ENCODE peak calls at places on chromosomes 12 and 14, in six cellular contexts. C is CD8-positive, alpha-beta memory T cell; Z is colonic mucosa; N is CD4-positive, CD25-positive, alpha-beta regulatory T cell; F is IMR-90; G is adrenal gland. S is an unnamed sample.

GRCh38 chr14:81625343-81625742 is 91.7 kb upstream of the SEL1L start:
- DNase-seq in C (no peak), Z (no peak), N (no peak), F (no peak), G (no peak), S (no peak)

GRCh38 chr14:71684323-71684722 is 247.9 kb upstream of the RGS6 start:
- DNase-seq in C (no peak), Z (no peak), N (no peak), F (no peak), G (no peak), S (no peak)

GRCh38 chr12:6380141-6381121 is 3.5 kb upstream of the LTBR start:
- DNase-seq in C (no peak), Z (no peak), N (no peak), F (peak; percentile 56), G (no peak), S (no peak)

GRCh38 chr14:100988411-100988900 is 84.9 kb upstream of the RTL1 start:
- DNase-seq in C (no peak), Z (no peak), N (no peak), F (peak; percentile 45), G (no peak), S (no peak)

GRCh38 chr12:3038931-3039510 is 38.2 kb upstream of the TSPAN9 start:
- DNase-seq in C (no peak), Z (no peak), N (no peak), F (no peak), G (no peak), S (no peak)

GRCh38 chr14:35134329-35135123 is 12.2 kb downstream of the PRORP start:
- DNase-seq in C (no peak), Z (no peak), N (no peak), F (no peak), G (no peak), S (no peak)

GRCh38 chr14:101719708-101720107 is 41.8 kb upstream of the PPP2R5C start:
- DNase-seq in C (no peak), Z (peak; percentile 17), N (no peak), F (no peak), G (no peak), S (no peak)

GRCh38 chr12:570237-570925 is 92.9 kb downstream of the NINJ2 start:
- DNase-seq in C (no peak), Z (peak; percentile 84), N (no peak), F (peak; percentile 82), G (peak; percentile 88), S (peak; percentile 88)

GRCh38 chr12:666766-667308 is 3.6 kb upstream of the NINJ2 start:
- DNase-seq in C (no peak), Z (no peak), N (peak; percentile 66), F (peak; percentile 40), G (no peak), S (no peak)

GRCh38 chr12:12661086-12661485 is 34.9 kb downstream of the GPR19 start:
- DNase-seq in C (no peak), Z (no peak), N (no peak), F (peak; percentile 76), G (peak; percentile 45), S (no peak)

GRCh38 chr14:71783101-71783500 is 149.1 kb upstream of the RGS6 start:
- DNase-seq in C (no peak), Z (no peak), N (no peak), F (no peak), G (no peak), S (no peak)

GRCh38 chr12:98754095-98754494 is 109.0 kb downstream of the APAF1 start:
- DNase-seq in C (no peak), Z (no peak), N (no peak), F (peak; percentile 77), G (no peak), S (no peak)

GRCh38 chr14:99792551-99793212 is 531 bp upstream of the EML1 start:
- DNase-seq in C (no peak), Z (no peak), N (peak; percentile 2), F (peak; percentile 20), G (peak; percentile 30), S (no peak)

GRCh38 chr14:104686624-104687517 is 2.5 kb upstream of the INF2 start:
- DNase-seq in C (no peak), Z (peak; percentile 70), N (no peak), F (no peak), G (no peak), S (peak; percentile 74)

GRCh38 chr12:92602476-92602875 is 100.3 kb upstream of the PLEKHG7 start:
- DNase-seq in C (no peak), Z (no peak), N (no peak), F (peak; percentile 96), G (no peak), S (no peak)

GRCh38 chr12:9235519-9235918 is 27.3 kb upstream of the PZP start:
- DNase-seq in C (no peak), Z (no peak), N (no peak), F (no peak), G (no peak), S (no peak)

GRCh38 chr12:6691473-6691872 is 2.3 kb upstream of the ZNF384 start:
- DNase-seq in C (no peak), Z (no peak), N (no peak), F (peak; percentile 74), G (no peak), S (no peak)

GRCh38 chr12:120713861-120714482 is 3.7 kb downstream of the UNC119B start:
- DNase-seq in C (peak; percentile 65), Z (peak; percentile 87), N (peak; percentile 79), F (peak; percentile 82), G (peak; percentile 82), S (peak; percentile 71)

GRCh38 chr12:124354400-124354799 is 59.5 kb downstream of the RFLNA start:
- DNase-seq in C (no peak), Z (no peak), N (no peak), F (no peak), G (no peak), S (no peak)

GRCh38 chr12:23950775-23951391 is 1.4 kb upstream of the SOX5 start:
- DNase-seq in C (no peak), Z (no peak), N (no peak), F (peak; percentile 17), G (no peak), S (no peak)
- H3K27ac ChIP-seq in C (no peak overlapping the region), Z (no peak overlapping the region), N (no peak overlapping the region), F (no peak overlapping the region), G (no peak overlapping the region), S (no peak overlapping the region)

DNA sequence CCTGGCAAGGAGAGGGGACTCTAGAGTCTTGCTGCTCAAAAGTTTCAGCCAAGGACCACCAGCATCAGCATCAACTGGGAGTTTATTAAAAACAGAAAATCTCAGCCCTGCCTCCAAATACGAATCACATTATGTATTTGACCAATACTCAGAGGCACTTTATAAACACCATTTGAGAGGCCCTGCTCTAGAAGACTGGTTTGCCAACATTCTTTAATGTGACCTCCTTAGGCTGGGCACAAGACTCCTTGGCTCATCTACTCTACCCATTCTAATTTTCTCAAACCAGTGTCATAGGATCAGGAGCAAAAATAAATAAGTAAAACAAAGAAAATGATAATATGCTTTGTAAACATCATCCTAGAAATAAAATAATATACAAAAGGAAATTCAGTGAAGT is 52.8 kb downstream of the ABCC9 start:
- DNase-seq in C (no peak), Z (no peak), N (no peak), F (no peak), G (no peak), S (no peak)
- H3K27ac ChIP-seq in C (no peak overlapping the region), Z (no peak overlapping the region), N (no peak overlapping the region), F (no peak overlapping the region), G (no peak overlapping the region), S (no peak overlapping the region)

GRCh38 chr12:53999596-54000104 is 311 bp upstream of the HOXC9 start:
- DNase-seq in C (no peak), Z (no peak), N (no peak), F (peak; percentile 31), G (peak; percentile 63), S (no peak)
- H3K27ac ChIP-seq in C (peak overlapping the region; percentile 65), Z (no peak overlapping the region), N (no peak overlapping the region), F (no peak overlapping the region), G (no peak overlapping the region), S (peak overlapping the region; percentile 73)

GRCh38 chr14:92500491-92500941 is 13.1 kb upstream of the RIN3 start:
- DNase-seq in C (no peak), Z (no peak), N (no peak), F (no peak), G (no peak), S (no peak)
- H3K27ac ChIP-seq in C (no peak overlapping the region), Z (no peak overlapping the region), N (no peak overlapping the region), F (no peak overlapping the region), G (no peak overlapping the region), S (no peak overlapping the region)

GRCh38 chr12:65195387-65196055 is 26.1 kb downstream of the LEMD3 start:
- DNase-seq in C (no peak), Z (no peak), N (no peak), F (no peak), G (no peak), S (no peak)
- H3K27ac ChIP-seq in C (no peak overlapping the region), Z (no peak overlapping the region), N (no peak overlapping the region), F (no peak overlapping the region), G (no peak overlapping the region), S (no peak overlapping the region)

DNA sequence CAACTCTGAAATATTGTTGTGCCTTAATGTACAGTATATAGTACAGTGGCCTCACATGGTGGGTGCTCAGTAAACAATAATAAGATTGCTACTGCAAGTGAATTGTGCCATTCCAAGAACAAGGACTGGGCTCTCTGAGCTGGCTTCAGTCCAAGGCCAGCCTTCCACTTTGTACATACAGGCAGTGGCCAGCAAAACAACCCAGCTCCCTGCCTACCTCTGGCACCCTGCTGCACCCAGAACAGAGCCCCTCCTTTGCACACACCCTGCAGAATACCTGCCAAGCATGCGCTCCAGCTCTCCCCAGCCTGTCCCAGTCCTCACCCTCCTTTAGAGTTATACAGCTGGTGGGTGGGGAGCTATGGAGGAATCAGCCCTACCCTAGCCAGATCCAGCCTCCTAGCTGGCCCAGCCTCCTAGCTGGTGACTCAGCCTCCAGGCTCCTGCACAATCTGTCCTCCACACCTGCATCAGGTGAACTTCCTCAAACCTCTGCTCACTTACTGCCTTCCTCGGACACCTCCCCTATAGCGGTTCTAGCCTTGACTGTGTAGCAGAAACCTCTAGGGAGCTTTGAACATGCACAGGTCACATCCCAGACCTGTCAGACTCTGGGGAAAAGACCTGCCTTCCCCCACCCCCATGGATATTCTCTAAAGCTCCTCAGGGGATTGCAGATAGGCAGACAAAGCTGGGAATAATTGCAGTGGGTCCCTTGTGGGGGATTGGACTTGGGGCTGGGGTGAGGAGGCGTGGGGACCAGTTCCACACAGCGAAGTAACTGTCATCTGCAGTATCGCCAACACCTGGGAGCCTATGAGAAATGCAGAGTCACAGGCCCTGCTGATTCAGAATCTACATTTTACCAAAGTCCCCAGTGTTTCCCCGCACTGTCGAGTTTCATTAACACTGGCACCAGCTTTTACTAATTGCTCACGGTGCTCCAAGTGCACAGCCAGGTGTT is 17.9 kb downstream of the ZDHHC22 start:
- DNase-seq in C (no peak), Z (peak; percentile 95), N (no peak), F (no peak), G (peak; percentile 65), S (peak; percentile 69)
- H3K27ac ChIP-seq in C (no peak overlapping the region), Z (peak overlapping the region; percentile 76), N (peak overlapping the region; percentile 48), F (no peak overlapping the region), G (no peak overlapping the region), S (peak overlapping the region; percentile 82)

GRCh38 chr12:104282109-104282508 is 21.4 kb upstream of the EID3 start:
- DNase-seq in C (no peak), Z (no peak), N (no peak), F (peak; percentile 68), G (no peak), S (no peak)

GRCh38 chr12:104279164-104279563 is 24.4 kb upstream of the EID3 start:
- DNase-seq in C (no peak), Z (no peak), N (no peak), F (no peak), G (no peak), S (no peak)

GRCh38 chr12:104280703-104281458 is 22.7 kb upstream of the EID3 start:
- DNase-seq in C (no peak), Z (no peak), N (no peak), F (peak; percentile 97), G (peak; percentile 72), S (no peak)

GRCh38 chr12:104281636-104282035 is 21.9 kb upstream of the EID3 start:
- DNase-seq in C (no peak), Z (no peak), N (no peak), F (no peak), G (no peak), S (no peak)

GRCh38 chr12:104280111-104280510 is 23.4 kb upstream of the EID3 start:
- DNase-seq in C (no peak), Z (no peak), N (no peak), F (no peak), G (no peak), S (no peak)
- H3K27ac ChIP-seq in C (no peak overlapping the region), Z (no peak overlapping the region), N (no peak overlapping the region), F (peak overlapping the region; percentile 98), G (peak overlapping the region; percentile 81), S (no peak overlapping the region)